ENCODE peak calls at places on chromosomes 5 and 9, in four cellular contexts. L is Panc1, B is K562, Y is aorta. M is an unnamed sample.

GRCh38 chr5:171162602-171163001 is 146.4 kb upstream of the TLX3 start:
- DNase-seq in Y (no peak), B (peak; percentile 30), L (no peak), M (no peak)

GRCh38 chr5:141695627-141696180 is 13.7 kb upstream of the ARAP3 start:
- DNase-seq in Y (no peak), B (no peak), L (no peak), M (no peak)

GRCh38 chr5:16260000-16260399 is 80.4 kb upstream of the MARCHF11 start:
- DNase-seq in Y (no peak), L (no peak), B (no peak), M (no peak)

GRCh38 chr9:116015855-116016254 is 137.7 kb upstream of the PAPPA start:
- DNase-seq in Y (no peak), L (no peak), B (no peak), M (no peak)

GRCh38 chr5:113204525-113205161 is 228.0 kb downstream of the DCP2 start:
- DNase-seq in L (no peak), B (no peak), Y (no peak), M (peak; percentile 69)

GRCh38 chr9:91465420-91465819 is 41.8 kb upstream of the NFIL3 start:
- DNase-seq in L (no peak), B (no peak), Y (no peak), M (no peak)

GRCh38 chr5:174837919-174838902 is 113.8 kb downstream of the MSX2 start:
- DNase-seq in L (no peak), Y (no peak), B (peak; percentile 9), M (peak; percentile 21)

GRCh38 chr9:137574192-137574591 is 4.5 kb downstream of the DPH7 start:
- DNase-seq in B (no peak), L (no peak), Y (no peak), M (no peak)

GRCh38 chr9:3507395-3508077 is 18.3 kb downstream of the RFX3 start:
- DNase-seq in B (peak; percentile 12), Y (no peak), L (no peak), M (no peak)

GRCh38 chr9:114303977-114304376 is 18.9 kb upstream of the ORM1 start:
- DNase-seq in B (no peak), L (no peak), Y (peak; percentile 28), M (no peak)

GRCh38 chr9:72585737-72586136 is 64.3 kb downstream of the TMC1 start:
- DNase-seq in L (no peak), Y (no peak), B (no peak), M (no peak)

GRCh38 chr5:139277171-139277570 is 16.4 kb upstream of the MATR3 start:
- DNase-seq in Y (no peak), B (no peak), L (no peak), M (no peak)

GRCh38 chr9:88757406-88758010 is 222.5 kb downstream of the NXNL2 start:
- DNase-seq in B (no peak), L (no peak), Y (no peak), M (no peak)

GRCh38 chr5:96120120-96120519 is 158.5 kb upstream of the ELL2 start:
- DNase-seq in L (no peak), B (no peak), Y (no peak), M (no peak)

GRCh38 chr9:126532951-126533910 is 80.5 kb upstream of the LMX1B start:
- DNase-seq in Y (peak; percentile 59), B (no peak), L (no peak), M (no peak)

GRCh38 chr5:132101385-132101880 is 27.8 kb downstream of the CSF2 start:
- DNase-seq in B (no peak), Y (no peak), L (no peak), M (no peak)

GRCh38 chr5:91359957-91360609 is 23.0 kb downstream of the ARRDC3 start:
- DNase-seq in L (no peak), B (no peak), Y (no peak), M (no peak)

GRCh38 chr9:130290353-130291181 is 25.0 kb downstream of the HMCN2 start:
- DNase-seq in B (no peak), L (no peak), Y (no peak), M (peak; percentile 43)

GRCh38 chr5:168117469-168117868 is 174.0 kb upstream of the WWC1 start:
- DNase-seq in B (no peak), L (no peak), Y (no peak), M (no peak)

GRCh38 chr9:99015890-99016289 is 72.2 kb downstream of the COL15A1 start:
- DNase-seq in B (no peak), L (no peak), Y (no peak), M (no peak)

DNA sequence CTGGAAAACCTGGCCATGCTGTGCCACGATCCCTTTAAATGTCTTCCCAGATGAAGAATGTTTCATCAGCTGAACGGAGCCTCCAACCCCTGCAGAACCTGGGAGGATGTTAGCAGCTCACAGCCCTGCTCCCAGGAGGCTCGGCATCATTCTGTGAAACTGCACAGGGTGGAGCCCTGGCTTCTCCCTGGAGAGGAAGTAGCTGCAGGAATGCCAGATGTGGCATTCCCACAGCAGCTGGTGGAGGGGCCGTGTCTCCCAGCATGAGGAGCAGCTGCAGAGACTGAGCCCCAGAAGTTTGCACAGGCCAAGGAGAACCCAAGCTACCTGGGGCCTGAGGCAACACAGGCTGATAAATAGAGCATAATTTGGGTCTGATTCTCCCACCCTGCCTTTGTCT is 165.8 kb upstream of the MAP3K1 start:
- DNase-seq in B (no peak), L (no peak), Y (no peak), M (no peak)
- H3K27ac ChIP-seq in B (no peak overlapping the region), L (no peak overlapping the region), Y (no peak overlapping the region), M (no peak overlapping the region)

GRCh38 chr9:105194234-105194633 is 50.2 kb upstream of the SLC44A1 start:
- DNase-seq in L (no peak), Y (no peak), B (no peak), M (no peak)
- H3K27ac ChIP-seq in L (no peak overlapping the region), Y (no peak overlapping the region), B (no peak overlapping the region), M (no peak overlapping the region)

DNA sequence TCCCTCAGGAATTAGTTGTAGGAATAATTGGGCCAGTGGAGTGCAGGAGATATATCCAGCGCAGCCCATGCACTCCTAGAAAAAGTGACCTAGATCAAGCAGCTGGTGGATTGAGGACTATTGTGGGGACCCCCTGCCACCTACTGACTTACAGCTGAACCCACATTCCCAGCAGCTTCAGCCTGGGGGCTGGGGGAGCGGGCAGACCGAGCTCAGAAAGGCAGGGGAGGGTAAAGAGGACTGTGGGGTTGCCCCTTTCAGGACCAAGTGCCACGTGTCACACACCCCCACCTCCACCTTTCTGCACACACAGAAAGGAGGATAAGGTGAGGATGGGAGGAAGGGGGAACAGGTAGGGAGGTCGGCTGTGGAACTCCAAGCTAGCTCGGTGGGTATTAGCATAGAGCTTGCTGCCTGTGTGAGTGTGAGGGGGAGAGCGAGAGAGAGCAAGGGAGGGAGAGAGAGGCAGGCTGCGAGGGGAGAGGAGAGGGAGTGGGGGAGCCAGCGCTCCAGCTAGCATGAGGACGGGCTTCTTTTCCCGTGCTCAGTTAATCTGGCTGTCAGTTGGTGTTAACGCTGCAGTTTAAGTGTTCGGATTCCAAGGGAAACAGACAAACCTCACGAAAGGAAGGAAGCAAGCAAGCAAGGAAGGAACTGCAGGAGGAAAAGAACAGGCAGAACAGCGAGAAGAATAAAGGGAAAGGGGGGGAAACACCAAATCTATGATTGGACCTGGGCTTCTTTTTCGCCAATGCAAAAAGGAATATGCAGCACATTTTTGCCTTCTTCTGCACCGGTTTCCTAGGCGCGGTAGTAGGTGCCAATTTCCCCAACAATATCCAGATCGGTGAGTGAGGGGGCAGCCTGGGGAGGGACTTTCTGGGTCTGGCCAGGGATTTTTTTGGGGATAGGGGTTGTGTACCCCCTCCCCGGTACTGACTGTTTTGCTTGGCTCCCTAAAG is at the start of gene GRIA1:
- DNase-seq in B (no peak), L (no peak), Y (no peak), M (no peak)
- H3K27ac ChIP-seq in B (no peak within 1 kb of the TSS), L (no peak within 1 kb of the TSS), Y (no peak within 1 kb of the TSS), M (no peak within 1 kb of the TSS)

DNA sequence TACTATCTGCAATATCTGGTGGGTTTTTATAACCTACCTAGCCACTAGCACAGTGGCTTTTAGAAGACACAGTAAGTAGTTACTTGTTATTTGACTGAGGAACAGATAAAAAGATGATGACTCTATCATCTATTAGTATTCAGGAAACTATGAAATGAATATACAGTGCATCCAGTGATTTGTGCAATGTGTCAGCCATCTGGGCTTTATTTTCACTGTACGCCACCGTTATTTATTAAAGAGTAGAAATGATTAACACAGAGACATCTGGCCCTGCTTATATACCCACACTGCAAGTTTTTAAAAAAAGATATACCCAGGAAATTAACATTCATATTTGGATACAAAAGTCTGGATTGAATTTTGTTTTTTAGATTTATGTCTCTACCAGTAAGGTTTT is 408.4 kb downstream of the PDE4D start:
- DNase-seq in Y (no peak), L (no peak), B (no peak), M (no peak)
- H3K27ac ChIP-seq in Y (no peak overlapping the region), L (no peak overlapping the region), B (no peak overlapping the region), M (no peak overlapping the region)

GRCh38 chr9:37999501-38000189 is 69.4 kb downstream of the SHB start:
- DNase-seq in L (no peak), Y (peak; percentile 51), B (no peak), M (no peak)
- H3K27ac ChIP-seq in L (peak overlapping the region; percentile 72), Y (no peak overlapping the region), B (no peak overlapping the region), M (no peak overlapping the region)

GRCh38 chr9:7592321-7593319 is 207.0 kb downstream of the DMAC1 start:
- DNase-seq in L (no peak), B (no peak), Y (no peak), M (no peak)

DNA sequence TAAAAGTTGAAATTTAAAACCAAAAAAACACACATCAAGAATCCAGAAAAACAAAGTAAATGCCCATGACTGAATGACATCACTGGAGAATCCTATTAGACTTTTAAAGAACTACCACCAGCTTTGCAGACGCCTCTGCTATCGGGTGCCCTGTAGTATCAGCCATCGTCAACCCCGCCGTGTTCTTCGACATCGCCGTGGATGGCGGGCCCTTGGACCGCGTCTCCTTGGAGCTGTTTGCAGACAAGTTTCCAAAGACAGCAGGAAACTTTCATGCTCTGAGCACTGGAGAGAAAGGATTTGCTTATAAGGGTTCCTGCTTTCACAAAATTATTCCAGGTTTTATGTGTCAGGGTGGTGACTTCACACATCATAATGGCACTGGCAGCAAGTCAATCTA is 201.9 kb downstream of the DMAC1 start:
- DNase-seq in B (no peak), L (no peak), Y (no peak), M (no peak)
- H3K27ac ChIP-seq in B (no peak overlapping the region), L (no peak overlapping the region), Y (no peak overlapping the region), M (no peak overlapping the region)

GRCh38 chr5:68224561-68225187 is 9.1 kb downstream of the PIK3R1 start:
- DNase-seq in B (no peak), Y (no peak), L (no peak), M (no peak)
- H3K27ac ChIP-seq in B (no peak overlapping the region), Y (no peak overlapping the region), L (no peak overlapping the region), M (peak overlapping the region; percentile 20)